ENCODE peak calls at places on chromosome 20, in seven cellular contexts. V, P, X, S, J, G and U are unnamed samples.

GRCh38 chr20:43915209-43916072 is 789 bp downstream of the TOX2 start:
- DNase-seq in V (no peak), P (no peak), X (peak), S (peak), J (no peak), G (peak), U (no peak)

GRCh38 chr20:47150403-47151152 is 205.9 kb downstream of the ZMYND8 start:
- DNase-seq in V (peak), P (peak), X (peak), S (peak), J (peak), G (peak), U (no peak)

GRCh38 chr20:31670371-31671228 is 32.9 kb downstream of the COX4I2 start:
- DNase-seq in V (no peak), P (peak), X (peak), S (no peak), J (peak), G (no peak), U (no peak)

GRCh38 chr20:45470262-45470931 is 844 bp downstream of the WFDC2 start:
- DNase-seq in V (no peak), P (peak), X (no peak), S (peak), J (peak), G (no peak), U (no peak)

GRCh38 chr20:56202493-56203077 is 45.9 kb upstream of the MC3R start:
- DNase-seq in V (no peak), P (no peak), X (peak), S (no peak), J (no peak), G (peak), U (no peak)

GRCh38 chr20:57767456-57767855 is 57.6 kb upstream of the PMEPA1 start:
- DNase-seq in V (no peak), P (no peak), X (no peak), S (no peak), J (no peak), G (no peak), U (no peak)

GRCh38 chr20:57847104-57847503 is 137.3 kb upstream of the PMEPA1 start:
- DNase-seq in V (no peak), P (no peak), X (no peak), S (no peak), J (no peak), G (no peak), U (no peak)

GRCh38 chr20:36585410-36586125 is 12.2 kb downstream of the TGIF2 start:
- DNase-seq in V (no peak), P (no peak), X (no peak), S (no peak), J (no peak), G (peak), U (no peak)

GRCh38 chr20:18364768-18365167 is 76.4 kb downstream of the ZNF133 start:
- DNase-seq in V (no peak), P (no peak), X (no peak), S (no peak), J (no peak), G (no peak), U (no peak)

GRCh38 chr20:19210426-19211155 is 1.9 kb upstream of the SLC24A3 start:
- DNase-seq in V (no peak), P (no peak), X (no peak), S (no peak), J (peak), G (no peak), U (no peak)

GRCh38 chr20:20276806-20277530 is 90.9 kb upstream of the INSM1 start:
- DNase-seq in V (no peak), P (no peak), X (no peak), S (no peak), J (no peak), G (no peak), U (no peak)

GRCh38 chr20:21352703-21353102 is 44.6 kb downstream of the NKX2-4 start:
- DNase-seq in V (no peak), P (no peak), X (peak), S (no peak), J (no peak), G (peak), U (no peak)

GRCh38 chr20:6178537-6178936 is 55.7 kb upstream of the FERMT1 start:
- DNase-seq in V (no peak), P (no peak), X (peak), S (peak), J (no peak), G (peak), U (no peak)

GRCh38 chr20:53411129-53411528 is 182.5 kb downstream of the ZNF217 start:
- DNase-seq in V (no peak), P (no peak), X (no peak), S (no peak), J (no peak), G (no peak), U (no peak)

GRCh38 chr20:39706089-39706721 is 744.1 kb downstream of the DHX35 start:
- DNase-seq in V (no peak), P (peak), X (no peak), S (no peak), J (no peak), G (no peak), U (no peak)

GRCh38 chr20:44959082-44959895 is 908 bp downstream of the TOMM34 start:
- DNase-seq in V (peak), P (no peak), X (peak), S (no peak), J (no peak), G (peak), U (no peak)

GRCh38 chr20:8389381-8390368 is 257.6 kb downstream of the PLCB1 start:
- DNase-seq in V (peak), P (no peak), X (peak), S (no peak), J (no peak), G (peak), U (no peak)

GRCh38 chr20:56412473-56412790 is 372 bp downstream of the CASS4 start:
- DNase-seq in V (no peak), P (no peak), X (no peak), S (no peak), J (no peak), G (no peak), U (no peak)

GRCh38 chr20:58407966-58408557 is 19.0 kb downstream of the VAPB start:
- DNase-seq in V (no peak), P (no peak), X (no peak), S (no peak), J (no peak), G (peak), U (no peak)

GRCh38 chr20:45322952-45323383 is 14.9 kb upstream of the MATN4 start:
- DNase-seq in V (peak), P (no peak), X (peak), S (no peak), J (peak), G (peak), U (no peak)

GRCh38 chr20:25296094-25297093 is 48.5 kb downstream of the PYGB start:
- DNase-seq in V (no peak), P (no peak), X (peak), S (no peak), J (no peak), G (peak), U (no peak)

GRCh38 chr20:21435576-21435975 is 38.2 kb upstream of the NKX2-4 start:
- DNase-seq in V (no peak), P (no peak), X (no peak), S (no peak), J (no peak), G (no peak), U (no peak)

GRCh38 chr20:16821211-16822089 is 73.3 kb downstream of the OTOR start:
- DNase-seq in V (no peak), P (no peak), X (peak), S (peak), J (no peak), G (peak), U (no peak)

GRCh38 chr20:35327074-35327976 is 35.1 kb upstream of the FAM83C start:
- DNase-seq in V (no peak), P (no peak), X (peak), S (no peak), J (no peak), G (peak), U (no peak)

GRCh38 chr20:39960522-39961420 is 728.3 kb downstream of the MAFB start:
- DNase-seq in V (no peak), P (no peak), X (no peak), S (no peak), J (no peak), G (no peak), U (no peak)

GRCh38 chr20:35085477-35086225 is 7.0 kb downstream of the TRPC4AP start:
- DNase-seq in V (peak), P (no peak), X (no peak), S (no peak), J (no peak), G (no peak), U (no peak)

GRCh38 chr20:9966966-9967365 is 67.8 kb upstream of the ANKEF1 start:
- DNase-seq in V (no peak), P (no peak), X (no peak), S (no peak), J (no peak), G (peak), U (no peak)

GRCh38 chr20:45183084-45183483 is 8.4 kb downstream of the PI3 start:
- DNase-seq in V (no peak), P (no peak), X (no peak), S (no peak), J (no peak), G (no peak), U (no peak)

GRCh38 chr20:24815196-24815815 is 133.8 kb upstream of the CST7 start:
- DNase-seq in V (no peak), P (no peak), X (no peak), S (no peak), J (no peak), G (no peak), U (no peak)

GRCh38 chr20:38249536-38250310 is 10.8 kb downstream of the KIAA1755 start:
- DNase-seq in V (no peak), P (no peak), X (no peak), S (no peak), J (no peak), G (no peak), U (no peak)

GRCh38 chr20:48102821-48103635 is 317.7 kb upstream of the SULF2 start:
- DNase-seq in V (no peak), P (peak), X (no peak), S (no peak), J (no peak), G (no peak), U (no peak)

GRCh38 chr20:29497261-29497671 is 1760.2 kb upstream of the DEFB115 start:
- DNase-seq in V (no peak), P (no peak), X (peak), S (no peak), J (no peak), G (peak), U (no peak)

GRCh38 chr20:37992802-37993538 is 40.3 kb downstream of the TTI1 start:
- DNase-seq in V (peak), P (no peak), X (peak), S (no peak), J (peak), G (peak), U (no peak)

GRCh38 chr20:50691585-50692552 is 527 bp upstream of the RIPOR3 start:
- DNase-seq in V (no peak), P (no peak), X (peak), S (peak), J (no peak), G (peak), U (no peak)

GRCh38 chr20:40741507-40742106 is 52.6 kb upstream of the MAFB start:
- DNase-seq in V (peak), P (peak), X (peak), S (peak), J (peak), G (peak), U (no peak)

GRCh38 chr20:1368448-1369199 is 24.2 kb downstream of the FKBP1A start:
- DNase-seq in V (no peak), P (no peak), X (peak), S (no peak), J (no peak), G (peak), U (no peak)
- TF ChIP-seq CTCF in V (no peak), P (no peak), X (no peak), S (no peak), J (no peak), G (no peak), U (no peak)

DNA sequence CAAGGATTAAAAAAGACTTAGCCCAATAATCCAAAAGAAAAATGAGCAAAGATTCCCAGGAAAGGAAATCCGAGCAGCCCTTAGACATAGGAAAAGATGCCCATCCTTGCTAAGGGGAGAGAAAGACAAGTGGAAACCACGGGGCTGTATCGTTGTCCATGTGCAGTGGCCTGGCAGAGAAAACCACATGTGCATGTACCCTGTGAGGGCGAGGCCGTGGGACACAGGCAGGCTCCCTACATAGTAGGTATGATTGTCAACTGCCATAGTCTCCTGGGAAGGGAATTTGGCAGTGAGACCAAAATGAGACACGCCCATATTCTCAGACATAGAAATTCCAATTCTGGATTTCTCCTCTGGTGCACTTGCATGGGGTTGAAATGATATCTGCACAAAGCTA is 169.7 kb upstream of the SALL4 start:
- DNase-seq in V (no peak), P (peak), X (no peak), S (no peak), J (no peak), G (no peak), U (no peak)
- TF ChIP-seq CTCF in V (no peak), P (no peak), X (no peak), S (no peak), J (no peak), G (no peak), U (no peak)

GRCh38 chr20:54665812-54666211 is 190.4 kb downstream of the DOK5 start:
- DNase-seq in V (no peak), P (no peak), X (no peak), S (no peak), J (no peak), G (no peak), U (no peak)

GRCh38 chr20:54669054-54669390 is 193.6 kb downstream of the DOK5 start:
- DNase-seq in V (no peak), P (no peak), X (no peak), S (no peak), J (no peak), G (no peak), U (no peak)

GRCh38 chr20:54668271-54669053 is 193.1 kb downstream of the DOK5 start:
- DNase-seq in V (no peak), P (no peak), X (peak), S (peak), J (no peak), G (peak), U (no peak)
- TF ChIP-seq CTCF in V (peak), P (no peak), X (peak), S (peak), J (no peak), G (peak), U (peak)

GRCh38 chr20:62449951-62450815 is 22.8 kb upstream of the RBBP8NL start:
- DNase-seq in V (no peak), P (no peak), X (no peak), S (no peak), J (no peak), G (no peak), U (no peak)
- TF ChIP-seq CTCF in V (no peak), P (no peak), X (no peak), S (no peak), J (no peak), G (peak), U (peak)

DNA sequence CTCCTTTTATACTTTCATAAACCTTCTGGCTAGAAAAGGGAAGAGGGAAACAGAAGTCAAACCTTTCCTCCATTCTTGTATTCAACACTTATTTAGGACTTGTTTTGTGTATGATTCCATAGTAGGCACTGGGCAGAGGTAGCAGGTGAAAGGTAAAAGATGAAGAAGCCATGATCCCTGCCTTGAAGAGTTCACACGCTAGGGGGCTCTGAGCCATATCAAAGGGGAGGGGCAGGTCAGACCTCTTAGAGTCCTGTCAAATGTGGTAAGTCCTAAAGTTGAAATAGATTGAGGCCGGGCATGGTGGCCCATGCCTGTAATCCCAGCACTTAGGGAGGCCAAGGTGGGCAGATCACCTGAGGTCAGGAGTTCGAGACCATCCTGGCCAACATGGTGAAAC is 85.5 kb downstream of the NDUFAF5 start:
- DNase-seq in V (no peak), P (no peak), X (no peak), S (no peak), J (no peak), G (no peak), U (no peak)
- TF ChIP-seq CTCF in V (no peak), P (no peak), X (no peak), S (no peak), J (no peak), G (no peak), U (no peak)

GRCh38 chr20:49437057-49437456 is 45.4 kb downstream of the KCNB1 start:
- DNase-seq in V (no peak), P (no peak), X (no peak), S (no peak), J (no peak), G (no peak), U (no peak)

GRCh38 chr20:49433387-49433786 is 49.1 kb downstream of the KCNB1 start:
- DNase-seq in V (no peak), P (no peak), X (no peak), S (no peak), J (no peak), G (no peak), U (no peak)

GRCh38 chr20:49432562-49432961 is 49.9 kb downstream of the KCNB1 start:
- DNase-seq in V (no peak), P (no peak), X (no peak), S (no peak), J (no peak), G (no peak), U (no peak)

GRCh38 chr20:49431345-49431744 is 51.1 kb downstream of the KCNB1 start:
- DNase-seq in V (no peak), P (no peak), X (no peak), S (no peak), J (no peak), G (peak), U (no peak)

DNA sequence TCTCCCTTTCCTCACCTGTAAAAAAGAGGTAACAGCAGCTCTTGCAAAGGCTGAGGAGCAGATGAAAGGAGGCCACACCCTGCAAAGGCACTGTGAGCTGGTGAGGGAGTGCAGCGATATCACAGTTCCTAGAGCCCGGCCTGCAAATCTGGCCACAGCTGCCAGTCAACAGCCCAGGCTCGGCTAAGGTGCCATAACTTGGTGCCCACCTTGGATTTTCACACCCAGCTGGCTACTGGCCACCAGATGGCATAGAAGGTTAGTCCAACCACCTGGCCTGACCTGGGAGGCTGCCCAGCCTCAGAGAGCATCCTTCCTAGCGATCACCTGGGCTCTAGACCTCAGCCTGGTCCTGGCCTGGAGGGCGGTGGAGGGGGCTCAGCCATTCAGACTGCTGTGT is 46.8 kb downstream of the KCNB1 start:
- DNase-seq in V (no peak), P (no peak), X (no peak), S (no peak), J (no peak), G (no peak), U (no peak)
- TF ChIP-seq CTCF in V (no peak), P (no peak), X (no peak), S (no peak), J (no peak), G (no peak), U (no peak)

GRCh38 chr20:3452127-3452526 is 18.7 kb upstream of the ATRN start:
- DNase-seq in V (no peak), P (no peak), X (no peak), S (no peak), J (no peak), G (no peak), U (no peak)

GRCh38 chr20:3452690-3453089 is 18.1 kb upstream of the ATRN start:
- DNase-seq in V (no peak), P (no peak), X (no peak), S (no peak), J (no peak), G (no peak), U (no peak)

GRCh38 chr20:3449319-3449718 is 21.5 kb upstream of the ATRN start:
- DNase-seq in V (no peak), P (no peak), X (no peak), S (no peak), J (no peak), G (no peak), U (no peak)

GRCh38 chr20:3447321-3447720 is 23.5 kb upstream of the ATRN start:
- DNase-seq in V (no peak), P (no peak), X (no peak), S (no peak), J (no peak), G (no peak), U (no peak)

DNA sequence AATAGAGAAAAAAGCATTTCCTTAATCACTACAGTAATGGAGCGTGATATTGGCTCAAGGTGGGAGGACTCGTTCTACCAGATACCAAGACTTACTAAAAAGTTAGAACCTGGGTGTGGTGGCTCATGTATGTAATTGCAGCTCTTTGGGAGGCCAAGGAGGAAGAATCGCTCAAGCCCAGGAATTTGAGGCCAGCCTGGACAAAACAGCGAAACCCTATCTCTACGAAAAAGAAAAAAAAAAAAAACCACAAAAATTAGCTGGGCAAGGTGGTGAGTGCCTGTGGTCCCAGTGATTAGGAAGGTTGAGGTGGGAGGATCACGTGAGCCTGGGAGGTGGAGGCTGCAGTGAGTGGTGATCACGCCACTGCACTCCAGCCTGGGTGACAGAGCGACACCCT is 24.0 kb upstream of the ATRN start:
- DNase-seq in V (no peak), P (no peak), X (no peak), S (no peak), J (no peak), G (no peak), U (no peak)
- TF ChIP-seq CTCF in V (no peak), P (no peak), X (no peak), S (no peak), J (no peak), G (no peak), U (no peak)